ENCODE peak calls at places on chromosomes 13 and 19, in seven cellular contexts. W is A549, N is HCT116, T is H1, S is K562, X is GM12878, E is HepG2. H is an unnamed sample.

GRCh38 chr13:42215578-42216421 is 56.2 kb upstream of the AKAP11 start:
- DNase-seq in E (peak), N (peak), X (peak), S (peak), W (peak), T (no peak), H (peak)

GRCh38 chr13:106163426-106163825 is 372.0 kb downstream of the EFNB2 start:
- DNase-seq in N (no peak), E (no peak), S (no peak), X (no peak), T (no peak), W (no peak), H (no peak)

GRCh38 chr13:113596321-113597200 is 12.0 kb downstream of the TFDP1 start:
- DNase-seq in N (no peak), T (no peak), W (no peak), X (no peak), S (no peak), E (no peak), H (no peak)

GRCh38 chr13:25980255-25980654 is 71.6 kb downstream of the SHISA2 start:
- DNase-seq in N (peak), W (peak), S (peak), T (no peak), E (peak), X (no peak), H (peak)

GRCh38 chr19:30690935-30691505 is 318.8 kb downstream of the ZNF536 start:
- DNase-seq in W (no peak), N (no peak), S (no peak), T (no peak), E (no peak), X (no peak), H (no peak)

GRCh38 chr13:35953537-35954206 is 177.5 kb downstream of the DCLK1 start:
- DNase-seq in E (peak), N (peak), T (peak), W (peak), S (peak), X (no peak), H (peak)

GRCh38 chr19:18603255-18603957 is 3.2 kb downstream of the CRLF1 start:
- DNase-seq in X (no peak), W (peak), S (peak), N (no peak), E (no peak), T (peak), H (no peak)

GRCh38 chr13:46134494-46134893 is 29.7 kb upstream of the CPB2 start:
- DNase-seq in N (no peak), E (no peak), S (no peak), T (no peak), X (no peak), W (no peak), H (no peak)

GRCh38 chr19:4088975-4089374 is 22.3 kb upstream of the ZBTB7A start:
- DNase-seq in S (peak), N (no peak), E (no peak), X (no peak), W (no peak), T (no peak), H (no peak)

GRCh38 chr13:45055198-45055901 is 65.0 kb upstream of the GTF2F2 start:
- DNase-seq in N (peak), X (peak), T (no peak), S (no peak), E (no peak), W (peak), H (peak)

GRCh38 chr13:73388586-73388985 is 329.8 kb downstream of the KLF5 start:
- DNase-seq in X (no peak), T (no peak), N (no peak), E (no peak), W (no peak), S (no peak), H (no peak)

GRCh38 chr13:113209880-113210421 is 538 bp downstream of the CUL4A start:
- DNase-seq in X (no peak), N (peak), W (peak), E (peak), T (peak), S (peak), H (peak)

GRCh38 chr19:51246153-51246552 is 4.7 kb upstream of the SIGLECL1 start:
- DNase-seq in T (no peak), S (peak), E (peak), W (no peak), X (no peak), N (no peak), H (peak)

GRCh38 chr19:19579533-19580361 is 38.7 kb downstream of the PBX4 start:
- DNase-seq in N (no peak), S (no peak), X (no peak), W (no peak), E (no peak), T (no peak), H (no peak)

GRCh38 chr13:99971576-99972189 is at the start of gene ZIC5:
- DNase-seq in X (no peak), W (peak), S (no peak), T (peak), N (no peak), E (no peak), H (no peak)

GRCh38 chr13:113415032-113415431 is 38.3 kb downstream of the ADPRHL1 start:
- DNase-seq in S (no peak), W (no peak), E (no peak), X (no peak), T (no peak), N (no peak), H (no peak)

GRCh38 chr19:57350877-57351805 is at the start of gene ZNF304:
- DNase-seq in S (peak), N (peak), W (peak), E (peak), X (peak), T (peak), H (peak)

GRCh38 chr13:40406405-40407138 is 259.9 kb downstream of the FOXO1 start:
- DNase-seq in E (peak), S (no peak), N (peak), T (no peak), X (no peak), W (peak), H (peak)

GRCh38 chr13:40141859-40142555 is 486.5 kb downstream of the COG6 start:
- DNase-seq in X (no peak), W (no peak), T (no peak), E (no peak), S (no peak), N (no peak), H (no peak)

DNA sequence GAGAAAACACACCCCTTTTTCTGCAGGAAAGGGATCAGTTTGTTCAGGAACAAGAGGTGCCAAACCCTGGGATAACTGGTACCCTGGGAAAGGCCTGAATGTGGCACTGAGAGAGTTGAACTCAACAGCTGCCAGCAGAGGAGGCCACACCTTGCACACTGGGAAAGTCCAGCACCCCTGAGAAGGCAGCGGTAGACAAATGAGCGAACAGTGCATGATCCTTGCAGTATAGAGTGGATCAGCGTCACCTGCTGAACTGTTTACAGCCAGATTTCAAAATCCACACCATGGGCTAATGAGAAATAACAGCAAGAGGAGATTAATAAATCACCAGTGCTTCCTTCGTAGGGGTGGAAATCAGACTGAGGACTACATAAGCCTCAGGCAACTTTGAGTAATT is 52.2 kb downstream of the DCT start:
- DNase-seq in X (no peak), N (no peak), W (no peak), S (no peak), T (no peak), E (no peak), H (no peak)
- TF ChIP-seq CEBPB in X (no peak), N (no peak), W (no peak), S (no peak), T (no peak), E (no peak), H (no peak)

DNA sequence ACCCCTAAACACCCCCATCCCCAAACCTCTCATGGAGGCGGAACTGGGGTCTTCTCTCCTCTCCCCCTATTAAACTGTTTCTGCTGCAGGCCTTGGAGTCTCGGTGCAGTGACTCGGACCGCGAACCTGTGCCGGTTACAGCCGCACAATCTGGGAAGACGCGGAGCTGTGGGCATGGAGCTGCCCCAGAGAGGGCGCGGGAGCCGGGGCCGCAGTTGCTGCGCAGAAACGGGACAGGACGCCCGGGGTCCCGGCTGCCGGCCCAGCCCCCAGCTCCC is 450 bp downstream of the ZNF442 start:
- DNase-seq in S (no peak), X (no peak), T (no peak), W (no peak), E (no peak), N (no peak), H (peak)
- TF ChIP-seq CEBPB in S (no peak), X (no peak), T (no peak), W (no peak), E (no peak), N (no peak), H (no peak)

GRCh38 chr19:39131255-39131755 is 5.7 kb downstream of the PAK4 start:
- DNase-seq in E (no peak), X (no peak), S (no peak), W (no peak), N (no peak), T (no peak), H (peak)
- TF ChIP-seq CEBPB in E (no peak), X (no peak), S (no peak), W (no peak), N (no peak), T (no peak), H (no peak)

GRCh38 chr19:1445185-1445931 is 4.6 kb upstream of the APC2 start:
- DNase-seq in W (peak), E (peak), X (no peak), S (peak), T (peak), N (no peak), H (peak)
- TF ChIP-seq CEBPB in W (no peak), E (no peak), X (no peak), S (no peak), T (no peak), N (no peak), H (no peak)

GRCh38 chr13:91878491-91878890 is 480.1 kb downstream of the GPC5 start:
- DNase-seq in E (no peak), N (no peak), W (no peak), T (no peak), X (no peak), S (no peak), H (no peak)
- TF ChIP-seq CEBPB in E (no peak), N (no peak), W (no peak), T (no peak), X (no peak), S (no peak), H (no peak)

DNA sequence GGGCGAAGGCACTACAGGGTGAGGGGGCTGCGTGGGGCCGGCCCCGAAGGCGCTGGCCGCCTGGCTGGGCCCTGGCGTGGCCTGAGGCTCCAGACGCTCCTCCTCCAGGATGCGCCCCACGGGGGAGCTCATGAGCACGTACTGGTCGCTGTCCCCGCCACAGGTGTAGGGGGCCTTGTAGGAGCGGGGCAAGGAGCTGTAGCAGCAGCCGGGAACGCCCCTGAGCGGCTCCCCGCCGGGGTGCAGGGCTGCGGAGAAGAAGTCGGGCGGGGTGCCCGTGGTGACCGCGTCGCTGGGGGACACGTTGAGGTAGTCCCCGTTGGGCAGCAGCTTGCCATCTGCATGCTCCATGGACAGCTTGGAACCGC is 3.0 kb downstream of the IRS2 start:
- DNase-seq in W (no peak), E (no peak), T (peak), S (no peak), X (no peak), N (no peak), H (no peak)
- TF ChIP-seq CEBPB in W (no peak), E (no peak), T (no peak), S (no peak), X (no peak), N (no peak), H (no peak)

GRCh38 chr19:6667114-6667627 is 2.8 kb downstream of the TNFSF14 start:
- DNase-seq in T (no peak), E (no peak), X (no peak), N (no peak), W (no peak), S (peak), H (no peak)
- TF ChIP-seq CEBPB in T (no peak), E (peak), X (no peak), N (no peak), W (no peak), S (peak), H (no peak)

H was measured in IMR-90.